ENCODE peak calls at places on chromosomes 7 and 10, in seven cellular contexts. S is CD8-positive, alpha-beta memory T cell; V is sigmoid colon; R is gastrocnemius medialis; C is neuronal stem cell; J is naive thymus-derived CD4-positive, alpha-beta T cell; I is fibroblast of lung. T is an unnamed sample.

GRCh38 chr7:143248781-143249354 is 14.4 kb upstream of the GSTK1 start:
- DNase-seq in I (peak; percentile 34), S (no peak), V (no peak), R (no peak), J (no peak), C (no peak), T (no peak)

GRCh38 chr7:86653919-86654659 is 10.4 kb downstream of the GRM3 start:
- DNase-seq in R (no peak), I (peak; percentile 3), C (peak; percentile 29), S (no peak), V (no peak), J (no peak), T (no peak)

GRCh38 chr10:9302142-9302746 is 1247.8 kb downstream of the GATA3 start:
- DNase-seq in S (no peak), C (peak; percentile 27), V (no peak), I (peak; percentile 44), J (no peak), R (no peak), T (peak; percentile 70)

GRCh38 chr7:126818393-126819196 is 434.1 kb downstream of the GRM8 start:
- DNase-seq in C (no peak), I (no peak), S (no peak), V (no peak), R (no peak), J (no peak), T (no peak)

GRCh38 chr7:103504505-103505135 is 58.6 kb upstream of the SLC26A5 start:
- DNase-seq in S (no peak), C (no peak), I (no peak), R (no peak), V (no peak), J (no peak), T (no peak)

GRCh38 chr10:33240931-33241330 is 93.5 kb downstream of the NRP1 start:
- DNase-seq in R (no peak), J (no peak), I (peak; percentile 79), C (no peak), V (no peak), S (no peak), T (no peak)

GRCh38 chr10:44851881-44852280 is 59.3 kb upstream of the TMEM72 start:
- DNase-seq in S (no peak), C (no peak), R (no peak), I (no peak), J (no peak), V (no peak), T (no peak)

GRCh38 chr7:27605689-27606269 is 56.9 kb downstream of the HIBADH start:
- DNase-seq in J (no peak), R (no peak), C (no peak), V (no peak), S (no peak), I (peak; percentile 39), T (no peak)

GRCh38 chr10:4848341-4849041 is 22.5 kb downstream of the AKR1E2 start:
- DNase-seq in C (no peak), J (no peak), S (no peak), R (no peak), I (no peak), V (no peak), T (no peak)

GRCh38 chr10:390449-391100 is 255.3 kb downstream of the ZMYND11 start:
- DNase-seq in J (no peak), S (no peak), R (no peak), V (peak; percentile 66), C (no peak), I (no peak), T (no peak)

GRCh38 chr7:42945821-42946615 is 13.8 kb downstream of the MRPL32 start:
- DNase-seq in I (no peak), R (no peak), V (no peak), S (no peak), J (no peak), C (no peak), T (no peak)

GRCh38 chr10:17479822-17480221 is 25.4 kb upstream of the ST8SIA6 start:
- DNase-seq in C (no peak), R (no peak), S (no peak), J (no peak), V (no peak), I (peak; percentile 56), T (no peak)

GRCh38 chr7:36796850-36797618 is 72.7 kb upstream of the AOAH start:
- DNase-seq in C (no peak), R (no peak), V (no peak), I (no peak), J (no peak), S (no peak), T (no peak)

GRCh38 chr10:123154943-123155505 is 822 bp downstream of the BUB3 start:
- DNase-seq in C (no peak), I (peak; percentile 57), V (no peak), R (no peak), S (no peak), J (peak; percentile 12), T (no peak)

GRCh38 chr10:17831326-17831725 is 22.2 kb downstream of the MRC1 start:
- DNase-seq in V (no peak), S (no peak), J (no peak), I (no peak), C (no peak), R (no peak), T (no peak)

GRCh38 chr7:155750255-155751125 is 61.8 kb downstream of the SHH start:
- DNase-seq in S (no peak), V (no peak), R (no peak), J (no peak), I (no peak), C (no peak), T (no peak)

GRCh38 chr7:50618281-50618680 is 53.1 kb upstream of the DDC start:
- DNase-seq in C (no peak), V (no peak), I (no peak), J (no peak), S (no peak), R (no peak), T (no peak)

GRCh38 chr7:84665339-84665738 is 470.8 kb upstream of the SEMA3A start:
- DNase-seq in J (no peak), R (no peak), I (no peak), V (no peak), C (no peak), S (no peak), T (no peak)

GRCh38 chr7:113113912-113114311 is 4.4 kb downstream of the SMIM30 start:
- DNase-seq in S (no peak), J (no peak), V (no peak), C (peak; percentile 5), R (no peak), I (no peak), T (no peak)

GRCh38 chr7:134343796-134344195 is 27.1 kb upstream of the SLC35B4 start:
- DNase-seq in S (no peak), V (no peak), J (no peak), R (no peak), I (no peak), C (no peak), T (no peak)

GRCh38 chr7:134334408-134334807 is 17.7 kb upstream of the SLC35B4 start:
- DNase-seq in R (no peak), I (no peak), V (no peak), S (no peak), C (no peak), J (no peak), T (no peak)

GRCh38 chr7:134337980-134338379 is 21.2 kb upstream of the SLC35B4 start:
- DNase-seq in R (no peak), J (no peak), C (no peak), I (no peak), S (no peak), V (no peak), T (no peak)

GRCh38 chr7:134343136-134343535 is 26.4 kb upstream of the SLC35B4 start:
- DNase-seq in C (no peak), I (no peak), J (no peak), V (no peak), S (no peak), R (no peak), T (no peak)

GRCh38 chr7:134339475-134339874 is 22.7 kb upstream of the SLC35B4 start:
- DNase-seq in S (no peak), I (no peak), R (no peak), C (no peak), J (no peak), V (no peak), T (no peak)
- H3K27ac ChIP-seq in S (no peak overlapping the region), I (no peak overlapping the region), R (no peak overlapping the region), C (no peak overlapping the region), J (no peak overlapping the region), V (no peak overlapping the region), T (no peak overlapping the region)

DNA sequence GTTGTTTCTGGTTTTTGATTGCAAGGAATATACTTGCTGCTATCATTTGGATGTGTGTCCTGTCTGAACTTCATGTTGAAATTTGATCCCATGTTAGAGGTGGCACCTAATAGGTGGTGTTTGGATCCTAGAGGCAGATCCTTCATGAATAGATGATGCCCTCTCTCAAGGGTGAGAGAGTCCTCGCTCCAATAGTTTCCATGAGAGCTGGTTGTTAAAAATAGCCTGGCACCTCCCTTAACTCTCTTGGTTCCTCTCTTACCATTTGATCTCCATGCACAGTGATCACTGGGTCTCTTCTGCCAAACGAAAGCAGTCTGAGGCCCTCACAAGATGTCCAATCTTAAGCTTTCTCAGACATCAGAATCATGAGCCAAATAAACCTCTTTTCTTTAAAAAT is 49.0 kb upstream of the ZNF248 start:
- DNase-seq in C (no peak), V (no peak), I (no peak), J (no peak), R (no peak), S (no peak), T (no peak)
- H3K9me3 ChIP-seq in C (no peaks in the 10 kb centered on the region), V (no peaks in the 10 kb centered on the region), I (no peaks in the 10 kb centered on the region), J (peaks cover 4% of the 10 kb centered on the region), R (no peaks in the 10 kb centered on the region), S (no peaks in the 10 kb centered on the region), T (no peaks in the 10 kb centered on the region)

DNA sequence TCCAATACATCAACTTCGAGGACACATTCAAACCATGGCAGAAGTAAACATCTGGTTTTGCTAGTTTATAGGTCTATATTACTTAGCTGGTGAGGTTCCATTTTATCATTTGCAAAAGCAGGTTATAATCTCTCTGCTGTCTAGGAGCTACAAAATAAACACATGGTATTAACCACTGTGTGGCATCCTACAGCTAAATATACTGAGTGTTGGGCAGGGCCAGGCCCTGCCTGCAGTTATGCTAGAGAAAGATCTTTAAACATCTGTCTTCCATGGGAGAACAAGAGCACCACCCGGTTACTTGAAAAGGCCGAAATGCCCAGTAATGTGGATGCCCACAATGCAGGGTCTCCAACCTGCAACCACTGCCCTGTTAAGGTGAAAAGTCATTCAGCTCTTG is 20.6 kb upstream of the FKBP9 start:
- DNase-seq in V (no peak), J (no peak), C (no peak), R (no peak), I (no peak), S (no peak), T (no peak)
- H3K27me3 ChIP-seq in V (no peaks in the 10 kb centered on the region), J (no peaks in the 10 kb centered on the region), C (no peaks in the 10 kb centered on the region), R (no peaks in the 10 kb centered on the region), I (no peaks in the 10 kb centered on the region), S (no peaks in the 10 kb centered on the region), T (peaks cover 3% of the 10 kb centered on the region)

DNA sequence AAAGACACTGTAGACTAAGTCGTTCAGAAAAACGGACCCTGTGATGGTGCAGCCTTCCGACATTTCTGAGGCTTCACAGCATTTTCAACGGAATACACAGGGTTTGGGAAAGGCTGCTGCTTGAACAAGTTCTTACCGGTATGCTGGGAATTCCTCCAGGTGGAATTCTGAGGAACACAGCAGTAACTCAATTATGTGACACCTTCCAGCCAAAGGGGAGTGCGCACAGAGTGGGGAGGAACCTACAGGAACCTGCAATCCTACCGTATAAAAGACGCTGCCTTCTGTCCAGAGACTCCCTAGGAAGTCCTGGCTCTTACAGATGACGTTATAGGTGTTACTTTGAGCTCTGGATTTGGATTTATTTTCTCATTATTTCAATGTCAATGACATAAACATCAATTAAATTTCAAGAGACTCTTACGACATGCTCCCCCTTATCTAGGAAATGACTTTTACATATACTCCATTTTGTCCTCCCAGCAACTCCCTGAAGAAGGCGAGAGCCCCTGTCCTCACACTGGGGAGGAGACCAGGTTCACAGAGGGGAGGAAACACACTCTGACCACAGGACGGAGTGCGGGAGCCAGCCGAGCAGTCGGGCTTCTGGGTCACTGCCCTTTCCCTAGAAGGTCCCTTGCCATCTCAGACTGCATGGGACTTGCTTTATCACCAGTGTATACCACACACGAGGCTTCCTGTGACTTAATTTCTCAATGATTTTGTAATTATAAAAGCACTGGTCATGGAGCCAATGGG is 27.9 kb downstream of the VIPR2 start:
- DNase-seq in R (no peak), J (no peak), V (no peak), I (no peak), S (no peak), C (no peak), T (no peak)
- H3K27ac ChIP-seq in R (no peak overlapping the region), J (no peak overlapping the region), V (no peak overlapping the region), I (no peak overlapping the region), S (no peak overlapping the region), C (no peak overlapping the region), T (no peak overlapping the region)